ENCODE peak calls at places on chromosomes 12 and 14, in eight cellular contexts. One of them, this sample, is unnamed.

GRCh38 chr12:41932470-41932991 is 212.1 kb downstream of the GXYLT1 start:
- DNase-seq in AG09309: no peak
- DNase-seq in WTC11: peak
- DNase-seq in tibial artery: peak
- DNase-seq in endodermal cell: peak
- DNase-seq in keratinocyte: no peak
- DNase-seq in fibroblast of the aortic adventitia: peak
- DNase-seq in Caco-2: peak
- DNase-seq in this sample: peak

GRCh38 chr14:53167602-53168328 is 14.6 kb upstream of the DDHD1 start:
- DNase-seq in AG09309: no peak
- DNase-seq in tibial artery: no peak
- DNase-seq in Caco-2: no peak
- DNase-seq in keratinocyte: no peak
- DNase-seq in endodermal cell: no peak
- DNase-seq in WTC11: no peak
- DNase-seq in fibroblast of the aortic adventitia: peak
- DNase-seq in this sample: no peak

GRCh38 chr14:70947739-70948138 is 40.5 kb downstream of the PCNX1 start:
- DNase-seq in AG09309: no peak
- DNase-seq in tibial artery: no peak
- DNase-seq in Caco-2: peak
- DNase-seq in WTC11: no peak
- DNase-seq in endodermal cell: peak
- DNase-seq in fibroblast of the aortic adventitia: no peak
- DNase-seq in keratinocyte: no peak
- DNase-seq in this sample: no peak

GRCh38 chr14:103231376-103232019 is 102.5 kb upstream of the EIF5 start:
- DNase-seq in endodermal cell: no peak
- DNase-seq in fibroblast of the aortic adventitia: no peak
- DNase-seq in tibial artery: no peak
- DNase-seq in Caco-2: no peak
- DNase-seq in keratinocyte: no peak
- DNase-seq in WTC11: no peak
- DNase-seq in AG09309: no peak
- DNase-seq in this sample: no peak

GRCh38 chr14:70785556-70785955 is 23.8 kb downstream of the MAP3K9 start:
- DNase-seq in endodermal cell: no peak
- DNase-seq in WTC11: no peak
- DNase-seq in tibial artery: no peak
- DNase-seq in keratinocyte: no peak
- DNase-seq in fibroblast of the aortic adventitia: no peak
- DNase-seq in AG09309: no peak
- DNase-seq in Caco-2: no peak
- DNase-seq in this sample: no peak

GRCh38 chr12:41339784-41340183 is 151.7 kb downstream of the PDZRN4 start:
- DNase-seq in Caco-2: no peak
- DNase-seq in tibial artery: no peak
- DNase-seq in AG09309: no peak
- DNase-seq in WTC11: no peak
- DNase-seq in endodermal cell: no peak
- DNase-seq in fibroblast of the aortic adventitia: no peak
- DNase-seq in keratinocyte: no peak
- DNase-seq in this sample: no peak

GRCh38 chr12:124480469-124481256 is 86.7 kb downstream of the NCOR2 start:
- DNase-seq in keratinocyte: peak
- DNase-seq in tibial artery: no peak
- DNase-seq in fibroblast of the aortic adventitia: peak
- DNase-seq in WTC11: no peak
- DNase-seq in endodermal cell: no peak
- DNase-seq in Caco-2: no peak
- DNase-seq in AG09309: no peak
- DNase-seq in this sample: no peak

GRCh38 chr12:110223777-110224378 is 57.2 kb upstream of the ATP2A2 start:
- DNase-seq in AG09309: no peak
- DNase-seq in endodermal cell: no peak
- DNase-seq in WTC11: no peak
- DNase-seq in Caco-2: no peak
- DNase-seq in tibial artery: no peak
- DNase-seq in keratinocyte: peak
- DNase-seq in fibroblast of the aortic adventitia: peak
- DNase-seq in this sample: no peak

GRCh38 chr14:31897581-31898186 is 179.4 kb upstream of the ARHGAP5 start:
- DNase-seq in tibial artery: no peak
- DNase-seq in fibroblast of the aortic adventitia: peak
- DNase-seq in Caco-2: no peak
- DNase-seq in keratinocyte: no peak
- DNase-seq in endodermal cell: no peak
- DNase-seq in WTC11: no peak
- DNase-seq in AG09309: no peak
- DNase-seq in this sample: no peak

GRCh38 chr14:31945074-31945613 is 132.0 kb upstream of the ARHGAP5 start:
- DNase-seq in Caco-2: no peak
- DNase-seq in fibroblast of the aortic adventitia: no peak
- DNase-seq in AG09309: no peak
- DNase-seq in WTC11: no peak
- DNase-seq in endodermal cell: no peak
- DNase-seq in tibial artery: no peak
- DNase-seq in keratinocyte: no peak
- DNase-seq in this sample: no peak

GRCh38 chr12:75553398-75553797 is 42.0 kb upstream of the KRR1 start:
- DNase-seq in fibroblast of the aortic adventitia: no peak
- DNase-seq in endodermal cell: peak
- DNase-seq in WTC11: no peak
- DNase-seq in tibial artery: no peak
- DNase-seq in keratinocyte: no peak
- DNase-seq in Caco-2: no peak
- DNase-seq in AG09309: no peak
- DNase-seq in this sample: no peak

GRCh38 chr12:42669471-42669997 is 80.0 kb upstream of the PRICKLE1 start:
- DNase-seq in WTC11: no peak
- DNase-seq in fibroblast of the aortic adventitia: peak
- DNase-seq in keratinocyte: no peak
- DNase-seq in tibial artery: no peak
- DNase-seq in endodermal cell: no peak
- DNase-seq in Caco-2: no peak
- DNase-seq in AG09309: no peak
- DNase-seq in this sample: no peak

GRCh38 chr12:67989184-67989965 is at the start of gene IFNG-AS1:
- DNase-seq in fibroblast of the aortic adventitia: no peak
- DNase-seq in WTC11: no peak
- DNase-seq in Caco-2: no peak
- DNase-seq in keratinocyte: no peak
- DNase-seq in tibial artery: no peak
- DNase-seq in endodermal cell: no peak
- DNase-seq in AG09309: no peak
- DNase-seq in this sample: no peak

GRCh38 chr14:45287609-45288008 is 34.6 kb upstream of the MIS18BP1 start:
- DNase-seq in endodermal cell: no peak
- DNase-seq in keratinocyte: no peak
- DNase-seq in fibroblast of the aortic adventitia: no peak
- DNase-seq in AG09309: no peak
- DNase-seq in Caco-2: no peak
- DNase-seq in WTC11: no peak
- DNase-seq in tibial artery: no peak
- DNase-seq in this sample: no peak

GRCh38 chr12:6692888-6693287 is 3.7 kb upstream of the ZNF384 start:
- DNase-seq in endodermal cell: no peak
- DNase-seq in keratinocyte: no peak
- DNase-seq in tibial artery: no peak
- DNase-seq in fibroblast of the aortic adventitia: no peak
- DNase-seq in AG09309: no peak
- DNase-seq in WTC11: no peak
- DNase-seq in Caco-2: no peak
- DNase-seq in this sample: no peak

GRCh38 chr12:12265571-12266388 is 1.1 kb downstream of the LRP6 start:
- DNase-seq in WTC11: no peak
- DNase-seq in endodermal cell: peak
- DNase-seq in keratinocyte: no peak
- DNase-seq in Caco-2: peak
- DNase-seq in AG09309: no peak
- DNase-seq in fibroblast of the aortic adventitia: peak
- DNase-seq in tibial artery: no peak
- DNase-seq in this sample: no peak

GRCh38 chr12:3314306-3314663 is 176.7 kb upstream of the PRMT8 start:
- DNase-seq in fibroblast of the aortic adventitia: no peak
- DNase-seq in WTC11: no peak
- DNase-seq in keratinocyte: no peak
- DNase-seq in AG09309: no peak
- DNase-seq in endodermal cell: no peak
- DNase-seq in tibial artery: no peak
- DNase-seq in Caco-2: no peak
- DNase-seq in this sample: no peak
- TF ChIP-seq CTCF in fibroblast of the aortic adventitia: peak
- TF ChIP-seq CTCF in WTC11: no peak
- TF ChIP-seq CTCF in keratinocyte: no peak
- TF ChIP-seq CTCF in AG09309: peak
- TF ChIP-seq CTCF in endodermal cell: no peak
- TF ChIP-seq CTCF in tibial artery: no peak
- TF ChIP-seq CTCF in Caco-2: no peak
- TF ChIP-seq CTCF in this sample: no peak

GRCh38 chr12:10668526-10668925 is 5.3 kb downstream of the STYK1 start:
- DNase-seq in keratinocyte: no peak
- DNase-seq in endodermal cell: no peak
- DNase-seq in Caco-2: no peak
- DNase-seq in WTC11: no peak
- DNase-seq in tibial artery: no peak
- DNase-seq in fibroblast of the aortic adventitia: no peak
- DNase-seq in AG09309: no peak
- DNase-seq in this sample: no peak

GRCh38 chr12:10672231-10672868 is 1.5 kb downstream of the STYK1 start:
- DNase-seq in WTC11: no peak
- DNase-seq in fibroblast of the aortic adventitia: no peak
- DNase-seq in AG09309: no peak
- DNase-seq in endodermal cell: peak
- DNase-seq in keratinocyte: no peak
- DNase-seq in Caco-2: no peak
- DNase-seq in tibial artery: no peak
- DNase-seq in this sample: no peak

GRCh38 chr12:10669533-10669932 is 4.3 kb downstream of the STYK1 start:
- DNase-seq in WTC11: no peak
- DNase-seq in Caco-2: no peak
- DNase-seq in keratinocyte: no peak
- DNase-seq in endodermal cell: no peak
- DNase-seq in tibial artery: no peak
- DNase-seq in fibroblast of the aortic adventitia: no peak
- DNase-seq in AG09309: no peak
- DNase-seq in this sample: no peak

GRCh38 chr12:10673660-10674384 is at the start of gene STYK1:
- DNase-seq in WTC11: peak
- DNase-seq in endodermal cell: peak
- DNase-seq in keratinocyte: peak
- DNase-seq in AG09309: no peak
- DNase-seq in fibroblast of the aortic adventitia: peak
- DNase-seq in tibial artery: peak
- DNase-seq in Caco-2: peak
- DNase-seq in this sample: peak
- TF ChIP-seq CTCF in WTC11: peak
- TF ChIP-seq CTCF in endodermal cell: peak
- TF ChIP-seq CTCF in keratinocyte: peak
- TF ChIP-seq CTCF in AG09309: peak
- TF ChIP-seq CTCF in fibroblast of the aortic adventitia: peak
- TF ChIP-seq CTCF in tibial artery: peak
- TF ChIP-seq CTCF in Caco-2: peak
- TF ChIP-seq CTCF in this sample: peak

DNA sequence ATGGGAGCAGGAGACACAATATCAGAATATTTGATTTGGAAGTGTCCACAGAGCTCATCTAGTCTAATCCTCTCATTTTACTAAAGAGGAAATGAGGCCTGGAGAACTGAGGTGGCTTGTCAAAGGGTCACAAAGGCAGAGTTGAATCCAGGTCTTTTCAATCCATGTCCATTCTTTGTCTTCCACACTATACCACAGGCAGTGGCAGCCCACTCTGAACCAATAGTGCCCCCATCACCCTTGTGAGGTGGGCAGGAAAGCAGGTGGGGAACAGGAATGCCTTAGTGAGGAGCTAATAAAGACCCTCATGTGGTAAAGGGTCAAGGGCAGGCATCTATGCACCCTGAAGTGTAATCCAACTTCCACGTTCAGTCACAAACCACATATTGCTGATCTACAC is 134.8 kb upstream of the EGLN3 start:
- DNase-seq in WTC11: no peak
- DNase-seq in AG09309: no peak
- DNase-seq in keratinocyte: no peak
- DNase-seq in Caco-2: no peak
- DNase-seq in tibial artery: no peak
- DNase-seq in fibroblast of the aortic adventitia: no peak
- DNase-seq in endodermal cell: no peak
- DNase-seq in this sample: no peak
- TF ChIP-seq CTCF in WTC11: no peak
- TF ChIP-seq CTCF in AG09309: no peak
- TF ChIP-seq CTCF in keratinocyte: no peak
- TF ChIP-seq CTCF in Caco-2: no peak
- TF ChIP-seq CTCF in tibial artery: no peak
- TF ChIP-seq CTCF in fibroblast of the aortic adventitia: no peak
- TF ChIP-seq CTCF in endodermal cell: no peak
- TF ChIP-seq CTCF in this sample: no peak

GRCh38 chr14:73949752-73950734 is at the start of the genes COQ6 and FAM161B:
- DNase-seq in AG09309: peak
- DNase-seq in endodermal cell: peak
- DNase-seq in keratinocyte: peak
- DNase-seq in tibial artery: peak
- DNase-seq in fibroblast of the aortic adventitia: peak
- DNase-seq in WTC11: peak
- DNase-seq in Caco-2: peak
- DNase-seq in this sample: peak
- TF ChIP-seq CTCF in AG09309: no peak
- TF ChIP-seq CTCF in endodermal cell: no peak
- TF ChIP-seq CTCF in keratinocyte: peak
- TF ChIP-seq CTCF in tibial artery: no peak
- TF ChIP-seq CTCF in fibroblast of the aortic adventitia: peak
- TF ChIP-seq CTCF in WTC11: no peak
- TF ChIP-seq CTCF in Caco-2: no peak
- TF ChIP-seq CTCF in this sample: peak

DNA sequence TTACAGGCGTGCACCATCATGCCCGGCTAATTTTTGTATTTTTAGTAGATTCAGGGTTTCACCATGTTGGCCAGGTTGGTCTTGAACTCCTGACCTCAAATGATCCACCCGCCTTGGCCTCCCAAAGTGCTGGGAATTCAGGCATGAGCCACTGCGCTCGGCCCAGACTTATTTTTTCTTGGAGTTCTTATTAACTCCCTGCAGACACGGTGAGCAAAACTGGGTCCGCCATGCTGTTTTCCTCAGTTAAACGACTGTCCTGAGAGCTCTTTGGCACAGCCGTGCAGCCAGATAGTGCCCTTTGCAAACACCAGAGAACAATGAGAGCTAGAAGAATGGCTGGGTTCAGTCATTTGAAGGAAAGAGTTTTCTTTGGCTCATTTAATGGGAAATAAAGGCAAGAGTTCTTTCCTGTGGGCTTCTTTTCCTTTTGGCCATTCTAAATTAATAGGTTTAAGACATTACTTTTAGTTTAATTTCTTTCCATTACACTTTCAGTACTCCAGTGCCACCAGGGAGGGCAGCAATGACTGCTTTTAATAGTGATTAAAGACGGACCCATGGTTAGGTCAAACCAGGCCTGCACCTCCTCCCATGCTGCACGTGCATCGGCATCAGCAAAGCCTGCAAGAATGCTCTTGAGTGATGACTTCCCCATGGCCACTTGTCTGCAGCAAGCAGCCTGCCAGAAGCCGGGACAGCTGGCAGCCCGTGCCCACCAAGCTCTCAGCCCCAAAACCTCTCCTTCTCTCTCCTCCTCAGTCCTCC is 60.7 kb downstream of the VCPKMT start:
- DNase-seq in endodermal cell: no peak
- DNase-seq in Caco-2: no peak
- DNase-seq in AG09309: no peak
- DNase-seq in keratinocyte: no peak
- DNase-seq in tibial artery: peak
- DNase-seq in WTC11: no peak
- DNase-seq in fibroblast of the aortic adventitia: no peak
- DNase-seq in this sample: no peak
- TF ChIP-seq CTCF in endodermal cell: peak
- TF ChIP-seq CTCF in Caco-2: no peak
- TF ChIP-seq CTCF in AG09309: no peak
- TF ChIP-seq CTCF in keratinocyte: no peak
- TF ChIP-seq CTCF in tibial artery: no peak
- TF ChIP-seq CTCF in WTC11: no peak
- TF ChIP-seq CTCF in fibroblast of the aortic adventitia: peak
- TF ChIP-seq CTCF in this sample: no peak